ENCODE peak calls at places on chromosomes 11 and 22, in four cellular contexts. One of them, this sample, is unnamed.

GRCh38 chr11:130431337-130431773 is 2.9 kb upstream of the ADAMTS8 start:
- DNase-seq in right lobe of liver: no peak
- DNase-seq in astrocyte of the spinal cord: peak
- DNase-seq in body of pancreas: peak
- DNase-seq in this sample: peak

GRCh38 chr22:41777749-41778395 is 22.6 kb upstream of the CCDC134 start:
- DNase-seq in body of pancreas: no peak
- DNase-seq in right lobe of liver: no peak
- DNase-seq in astrocyte of the spinal cord: no peak
- DNase-seq in this sample: no peak

GRCh38 chr22:29521526-29521925 is 32.0 kb downstream of the THOC5 start:
- DNase-seq in right lobe of liver: no peak
- DNase-seq in body of pancreas: no peak
- DNase-seq in astrocyte of the spinal cord: no peak
- DNase-seq in this sample: no peak

GRCh38 chr11:27291954-27292641 is 70.9 kb downstream of the CCDC34 start:
- DNase-seq in astrocyte of the spinal cord: no peak
- DNase-seq in right lobe of liver: no peak
- DNase-seq in body of pancreas: peak
- DNase-seq in this sample: no peak

GRCh38 chr11:86158716-86159669 is 85.6 kb upstream of the EED start:
- DNase-seq in right lobe of liver: no peak
- DNase-seq in body of pancreas: no peak
- DNase-seq in astrocyte of the spinal cord: no peak
- DNase-seq in this sample: no peak

GRCh38 chr11:24556693-24557092 is 59.8 kb downstream of the LUZP2 start:
- DNase-seq in astrocyte of the spinal cord: no peak
- DNase-seq in right lobe of liver: no peak
- DNase-seq in body of pancreas: no peak
- DNase-seq in this sample: no peak

GRCh38 chr22:40421941-40422340 is 51.5 kb downstream of the SGSM3 start:
- DNase-seq in body of pancreas: no peak
- DNase-seq in astrocyte of the spinal cord: no peak
- DNase-seq in right lobe of liver: no peak
- DNase-seq in this sample: no peak

GRCh38 chr11:123977731-123978347 is at the start of gene OR10S1:
- DNase-seq in astrocyte of the spinal cord: no peak
- DNase-seq in body of pancreas: no peak
- DNase-seq in right lobe of liver: no peak
- DNase-seq in this sample: no peak

GRCh38 chr11:26473216-26474194 is 98.6 kb downstream of the MUC15 start:
- DNase-seq in astrocyte of the spinal cord: no peak
- DNase-seq in right lobe of liver: no peak
- DNase-seq in body of pancreas: no peak
- DNase-seq in this sample: no peak

GRCh38 chr11:45511566-45511965 is 153.9 kb downstream of the CHST1 start:
- DNase-seq in right lobe of liver: no peak
- DNase-seq in astrocyte of the spinal cord: no peak
- DNase-seq in body of pancreas: no peak
- DNase-seq in this sample: no peak

GRCh38 chr11:109132539-109132938 is 289.5 kb upstream of the C11orf87 start:
- DNase-seq in body of pancreas: no peak
- DNase-seq in astrocyte of the spinal cord: no peak
- DNase-seq in right lobe of liver: no peak
- DNase-seq in this sample: peak

GRCh38 chr22:50219800-50220602 is 19.2 kb downstream of the SELENOO start:
- DNase-seq in astrocyte of the spinal cord: no peak
- DNase-seq in right lobe of liver: no peak
- DNase-seq in body of pancreas: no peak
- DNase-seq in this sample: no peak

GRCh38 chr22:36853407-36854099 is 7.3 kb upstream of the NCF4 start:
- DNase-seq in astrocyte of the spinal cord: peak
- DNase-seq in body of pancreas: peak
- DNase-seq in right lobe of liver: peak
- DNase-seq in this sample: peak

GRCh38 chr11:123194308-123195181 is 503 bp downstream of the CLMP start:
- DNase-seq in right lobe of liver: no peak
- DNase-seq in body of pancreas: no peak
- DNase-seq in astrocyte of the spinal cord: peak
- DNase-seq in this sample: peak

GRCh38 chr11:22460181-22460580 is 122.0 kb downstream of the SLC17A6 start:
- DNase-seq in body of pancreas: no peak
- DNase-seq in right lobe of liver: no peak
- DNase-seq in astrocyte of the spinal cord: no peak
- DNase-seq in this sample: no peak

DNA sequence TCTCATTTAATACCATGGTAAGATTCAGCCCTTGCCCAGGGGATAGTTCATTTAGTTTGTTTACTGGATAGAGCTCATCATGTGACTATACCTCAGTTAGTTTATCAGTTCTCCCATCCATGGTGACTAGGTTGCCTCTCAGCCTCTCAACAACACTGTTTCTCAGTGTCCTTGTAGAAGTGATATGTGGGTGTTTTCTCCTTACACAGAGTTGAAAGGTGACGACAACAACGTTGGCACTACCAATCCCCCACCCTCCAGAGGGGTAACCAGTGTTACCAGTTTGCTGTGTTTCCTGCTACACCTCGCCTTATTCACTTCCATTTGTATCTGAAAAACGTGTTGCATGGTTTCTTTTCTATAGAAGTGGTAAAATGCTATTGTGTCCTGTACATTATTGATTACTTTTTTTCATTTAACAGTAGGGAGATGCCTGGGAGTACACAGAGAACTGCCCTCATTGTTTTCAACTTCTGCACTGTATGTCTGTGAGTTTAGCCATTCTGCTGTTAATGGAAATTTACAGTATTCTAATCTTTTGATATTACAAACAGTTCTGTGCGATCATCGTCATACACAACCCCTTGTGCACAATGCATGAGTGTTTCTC is 11.6 kb downstream of the NEAT1 start:
- DNase-seq in right lobe of liver: no peak
- DNase-seq in body of pancreas: no peak
- DNase-seq in astrocyte of the spinal cord: peak
- DNase-seq in this sample: no peak
- H3K4me3 ChIP-seq in right lobe of liver: no peak
- H3K4me3 ChIP-seq in body of pancreas: no peak
- H3K4me3 ChIP-seq in astrocyte of the spinal cord: no peak
- H3K4me3 ChIP-seq in this sample: peak

GRCh38 chr11:1561266-1561665 is 10.8 kb downstream of the DUSP8 start:
- DNase-seq in body of pancreas: no peak
- DNase-seq in astrocyte of the spinal cord: no peak
- DNase-seq in right lobe of liver: no peak
- DNase-seq in this sample: no peak

GRCh38 chr11:1559103-1559951 is 12.7 kb downstream of the DUSP8 start:
- DNase-seq in astrocyte of the spinal cord: peak
- DNase-seq in body of pancreas: peak
- DNase-seq in right lobe of liver: peak
- DNase-seq in this sample: peak

GRCh38 chr11:1560011-1560579 is 12.0 kb downstream of the DUSP8 start:
- DNase-seq in astrocyte of the spinal cord: no peak
- DNase-seq in right lobe of liver: no peak
- DNase-seq in body of pancreas: no peak
- DNase-seq in this sample: no peak

GRCh38 chr11:1561955-1562354 is 10.1 kb downstream of the DUSP8 start:
- DNase-seq in right lobe of liver: no peak
- DNase-seq in body of pancreas: no peak
- DNase-seq in astrocyte of the spinal cord: no peak
- DNase-seq in this sample: no peak

DNA sequence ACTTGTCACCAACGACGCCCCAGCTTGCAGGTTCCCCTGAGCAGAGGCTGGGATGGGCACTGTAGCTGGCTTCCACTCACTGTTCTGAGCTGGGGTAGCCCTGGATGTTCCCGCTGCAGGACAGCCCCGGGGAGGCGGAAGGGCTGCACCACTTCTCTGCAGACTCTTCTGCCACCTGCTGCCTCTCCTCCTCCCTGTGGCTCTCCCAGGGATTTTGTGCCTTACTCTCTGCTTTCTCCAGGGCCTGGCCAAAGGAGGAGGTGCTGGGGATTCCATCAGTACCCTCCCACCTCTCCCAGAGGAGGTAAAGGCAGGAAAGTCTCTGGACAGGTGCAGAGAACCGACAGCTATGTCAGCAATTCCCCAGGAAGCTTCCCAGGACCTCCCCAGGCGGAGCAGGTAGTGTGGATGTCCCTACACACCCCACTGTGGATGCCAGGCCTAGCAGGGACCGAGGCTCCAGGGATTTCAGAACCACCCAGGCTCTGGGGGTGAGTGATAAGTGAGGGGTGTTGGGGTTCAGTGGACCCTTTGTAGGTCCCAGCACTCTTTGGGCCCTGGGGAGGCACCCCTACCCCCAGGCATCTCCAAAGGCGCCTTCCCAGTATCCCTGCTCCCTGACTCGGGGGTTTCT is 11.3 kb downstream of the DUSP8 start:
- DNase-seq in body of pancreas: no peak
- DNase-seq in right lobe of liver: no peak
- DNase-seq in astrocyte of the spinal cord: no peak
- DNase-seq in this sample: no peak
- TF ChIP-seq CTCF in body of pancreas: no peak
- TF ChIP-seq CTCF in right lobe of liver: no peak
- TF ChIP-seq CTCF in astrocyte of the spinal cord: no peak
- TF ChIP-seq CTCF in this sample: no peak

GRCh38 chr11:7545611-7546010 is 31.8 kb downstream of the PPFIBP2 start:
- DNase-seq in body of pancreas: no peak
- DNase-seq in astrocyte of the spinal cord: no peak
- DNase-seq in right lobe of liver: no peak
- DNase-seq in this sample: no peak
- H3K4me3 ChIP-seq in body of pancreas: no peak
- H3K4me3 ChIP-seq in astrocyte of the spinal cord: no peak
- H3K4me3 ChIP-seq in right lobe of liver: no peak
- H3K4me3 ChIP-seq in this sample: no peak

GRCh38 chr11:114059984-114060401 is 482 bp downstream of the ZBTB16 start:
- DNase-seq in astrocyte of the spinal cord: peak
- DNase-seq in body of pancreas: peak
- DNase-seq in right lobe of liver: no peak
- DNase-seq in this sample: peak
- TF ChIP-seq CTCF in astrocyte of the spinal cord: no peak
- TF ChIP-seq CTCF in body of pancreas: peak
- TF ChIP-seq CTCF in right lobe of liver: no peak
- TF ChIP-seq CTCF in this sample: no peak

This sample was measured in foreskin fibroblast.